ENCODE peak calls at places on chromosomes 6 and 20, in four cellular contexts. P is pancreas, Z is upper lobe of right lung, M is MM.1S. T is an unnamed sample.
A peak's percentile ranks its signal among the peaks of the same experiment; 100 is the strongest.

GRCh38 chr6:5481024-5481423 is 219.7 kb downstream of the FARS2 start:
- DNase-seq in P (no peak), Z (no peak), M (no peak), T (no peak)

GRCh38 chr6:44043036-44043478 is 84.2 kb downstream of the MRPL14 start:
- DNase-seq in P (no peak), Z (no peak), M (no peak), T (no peak)

GRCh38 chr6:106070626-106071025 is 15.5 kb upstream of the PRDM1 start:
- DNase-seq in P (no peak), Z (no peak), M (no peak), T (no peak)

GRCh38 chr6:57048577-57048976 is 2.1 kb downstream of the KIAA1586 start:
- DNase-seq in P (no peak), Z (no peak), M (no peak), T (no peak)

GRCh38 chr20:6783752-6784725 is 16.6 kb downstream of the BMP2 start:
- DNase-seq in P (no peak), Z (no peak), M (no peak), T (no peak)

GRCh38 chr6:84450018-84450417 is 222.6 kb upstream of the CEP162 start:
- DNase-seq in P (no peak), Z (no peak), M (no peak), T (no peak)

GRCh38 chr6:22113046-22113766 is 183.6 kb downstream of the PRL start:
- DNase-seq in P (no peak), Z (no peak), M (no peak), T (no peak)

GRCh38 chr20:50248104-50248631 is 57.5 kb downstream of the CEBPB start:
- DNase-seq in P (no peak), Z (no peak), M (no peak), T (no peak)

GRCh38 chr6:39847216-39847615 is 55.0 kb downstream of the DAAM2 start:
- DNase-seq in P (no peak), Z (no peak), M (no peak), T (peak; percentile 7)

GRCh38 chr20:17622086-17622850 is 52.4 kb downstream of the DSTN start:
- DNase-seq in P (peak; percentile 52), Z (peak; percentile 37), M (no peak), T (no peak)

GRCh38 chr6:156590482-156590881 is 186.7 kb upstream of the ARID1B start:
- DNase-seq in P (no peak), Z (no peak), M (no peak), T (no peak)

GRCh38 chr6:5981274-5982026 is 25.3 kb downstream of the NRN1 start:
- DNase-seq in P (no peak), Z (no peak), M (no peak), T (no peak)

GRCh38 chr20:31698243-31698802 is 24.3 kb downstream of the BCL2L1 start:
- DNase-seq in P (no peak), Z (no peak), M (no peak), T (no peak)

GRCh38 chr6:89678531-89678930 is 40.0 kb upstream of the LYRM2 start:
- DNase-seq in P (no peak), Z (no peak), M (no peak), T (no peak)

GRCh38 chr6:159512104-159512503 is 180.9 kb downstream of the SOD2 start:
- DNase-seq in P (no peak), Z (no peak), M (no peak), T (no peak)

GRCh38 chr6:45265246-45265645 is 62.9 kb upstream of the RUNX2 start:
- DNase-seq in P (no peak), Z (no peak), M (no peak), T (no peak)

GRCh38 chr20:52312131-52312729 is 120.7 kb upstream of the ZFP64 start:
- DNase-seq in P (no peak), Z (no peak), M (peak; percentile 76), T (peak; percentile 75)

GRCh38 chr20:805713-806112 is 27.8 kb upstream of the FAM110A start:
- DNase-seq in P (no peak), Z (no peak), M (no peak), T (no peak)

GRCh38 chr6:66985816-66986215 is 1278.8 kb upstream of the EYS start:
- DNase-seq in P (no peak), Z (no peak), M (peak; percentile 43), T (no peak)

GRCh38 chr6:18488526-18489270 is 101.5 kb downstream of the RNF144B start:
- DNase-seq in P (no peak), Z (no peak), M (no peak), T (no peak)

GRCh38 chr6:116159782-116160524 is 34.0 kb upstream of the COL10A1 start:
- DNase-seq in P (no peak), Z (no peak), M (no peak), T (no peak)

GRCh38 chr6:45930419-45931059 is 85.1 kb downstream of the CLIC5 start:
- DNase-seq in P (peak; percentile 82), Z (peak; percentile 74), M (peak; percentile 47), T (peak; percentile 63)

GRCh38 chr6:137159912-137160311 is 13.5 kb downstream of the IL22RA2 start:
- DNase-seq in P (no peak), Z (no peak), M (no peak), T (no peak)

GRCh38 chr6:150065083-150065482 is 3.8 kb downstream of the ULBP3 start:
- DNase-seq in P (no peak), Z (no peak), M (no peak), T (no peak)

GRCh38 chr6:160730911-160731310 is 28.9 kb downstream of the PLG start:
- DNase-seq in P (no peak), Z (no peak), M (no peak), T (no peak)

GRCh38 chr6:49606696-49607390 is 29.8 kb downstream of the RHAG start:
- DNase-seq in P (no peak), Z (no peak), M (peak; percentile 87), T (no peak)

GRCh38 chr6:156848123-156848522 is 70.9 kb downstream of the ARID1B start:
- DNase-seq in P (no peak), Z (no peak), M (no peak), T (no peak)

GRCh38 chr6:9732056-9732455 is 682.8 kb downstream of the TFAP2A start:
- DNase-seq in P (no peak), Z (no peak), M (no peak), T (no peak)

GRCh38 chr6:158775832-158776231 is 43.3 kb downstream of the EZR start:
- DNase-seq in P (no peak), Z (no peak), M (no peak), T (no peak)

GRCh38 chr20:11394145-11394833 is 523.4 kb upstream of the BTBD3 start:
- DNase-seq in P (no peak), Z (no peak), M (no peak), T (no peak)

GRCh38 chr6:35145757-35146156 is 4.6 kb upstream of the TCP11 start:
- DNase-seq in P (no peak), Z (no peak), M (no peak), T (no peak)

GRCh38 chr6:135128268-135128914 is 52.7 kb upstream of the MYB start:
- DNase-seq in P (no peak), Z (no peak), M (no peak), T (no peak)

GRCh38 chr6:149864578-149865535 is 698 bp upstream of the LRP11 start:
- DNase-seq in P (no peak), Z (no peak), M (peak; percentile 53), T (peak; percentile 68)

DNA sequence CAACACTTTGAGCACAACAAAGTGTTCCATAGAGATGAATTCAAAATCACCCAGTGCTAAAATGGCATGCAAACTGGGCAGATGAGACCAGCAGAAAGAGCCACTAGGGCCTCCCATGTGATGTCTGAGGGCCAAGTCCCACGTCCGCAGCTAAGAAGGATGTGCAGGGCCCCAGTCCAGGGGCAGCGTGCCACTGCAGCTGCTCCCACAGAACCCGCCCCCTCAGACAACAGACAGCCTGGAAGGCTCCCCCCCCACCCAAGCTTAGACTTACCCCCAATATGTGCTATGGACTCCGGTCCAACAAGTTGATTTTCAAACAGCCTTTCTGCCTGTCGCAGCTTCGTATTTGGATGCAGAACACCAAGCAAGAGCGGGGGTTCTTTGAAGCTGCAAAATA is 14.1 kb downstream of the APMAP start:
- DNase-seq in P (no peak), Z (no peak), M (no peak), T (no peak)
- H3K36me3 ChIP-seq in P (peaks cover 15% of the 10 kb centered on the region), Z (peaks cover 42% of the 10 kb centered on the region), M (peaks cover 15% of the 10 kb centered on the region), T (no peaks in the 10 kb centered on the region)

GRCh38 chr20:44203161-44203560 is 7.4 kb downstream of the OSER1 start:
- DNase-seq in P (no peak), Z (no peak), M (no peak), T (no peak)

GRCh38 chr20:44199877-44200276 is 10.7 kb downstream of the OSER1 start:
- DNase-seq in P (no peak), Z (no peak), M (no peak), T (no peak)

GRCh38 chr20:44200371-44200770 is 10.2 kb downstream of the OSER1 start:
- DNase-seq in P (no peak), Z (no peak), M (no peak), T (no peak)

GRCh38 chr20:44198872-44199271 is 11.7 kb downstream of the OSER1 start:
- DNase-seq in P (no peak), Z (no peak), M (no peak), T (no peak)

GRCh38 chr20:44200983-44201382 is 9.6 kb downstream of the OSER1 start:
- DNase-seq in P (no peak), Z (no peak), M (peak; percentile 40), T (no peak)
- H3K36me3 ChIP-seq in P (peaks cover 54% of the 10 kb centered on the region), Z (peaks cover 96% of the 10 kb centered on the region), M (peaks cover 9% of the 10 kb centered on the region), T (peaks cover 3% of the 10 kb centered on the region)

GRCh38 chr6:82766476-82766875 is 299.2 kb downstream of the UBE3D start:
- DNase-seq in P (no peak), Z (no peak), M (no peak), T (no peak)

GRCh38 chr6:82767037-82767436 is 298.6 kb downstream of the UBE3D start:
- DNase-seq in P (no peak), Z (no peak), M (no peak), T (no peak)

GRCh38 chr6:82761674-82762345 is 303.8 kb downstream of the UBE3D start:
- DNase-seq in P (no peak), Z (no peak), M (peak; percentile 40), T (no peak)

GRCh38 chr6:82773061-82773717 is 292.5 kb downstream of the UBE3D start:
- DNase-seq in P (no peak), Z (no peak), M (no peak), T (no peak)

GRCh38 chr6:82767447-82767846 is 298.2 kb downstream of the UBE3D start:
- DNase-seq in P (no peak), Z (no peak), M (no peak), T (no peak)
- H3K36me3 ChIP-seq in P (no peaks in the 10 kb centered on the region), Z (no peaks in the 10 kb centered on the region), M (no peaks in the 10 kb centered on the region), T (no peaks in the 10 kb centered on the region)

GRCh38 chr6:29723666-29724588 is 693 bp downstream of the HLA-F start:
- DNase-seq in P (peak; percentile 72), Z (peak; percentile 80), M (peak; percentile 27), T (peak; percentile 76)
- H3K36me3 ChIP-seq in P (no peaks in the 10 kb centered on the region), Z (peaks cover 29% of the 10 kb centered on the region), M (no peaks in the 10 kb centered on the region), T (peaks cover 5% of the 10 kb centered on the region)

GRCh38 chr20:41655966-41656685 is 37.9 kb upstream of the CHD6 start:
- DNase-seq in P (no peak), Z (no peak), M (no peak), T (no peak)
- H3K36me3 ChIP-seq in P (no peaks in the 10 kb centered on the region), Z (no peaks in the 10 kb centered on the region), M (no peaks in the 10 kb centered on the region), T (no peaks in the 10 kb centered on the region)

T was measured in mucosa of descending colon.